ENCODE peak calls at places on chromosomes 6 and 20, in nine cellular contexts. T is neural progenitor cell, I is GM23248, D is GM12878, U is H1, P is fibroblast of lung, A is H9, S is mammary epithelial cell, H is K562. B is an unnamed sample.

GRCh38 chr6:103327079-103327478 is 1532.6 kb downstream of the HACE1 start:
- DNase-seq in T (peak; percentile 34), H (no peak), I (no peak), D (no peak), U (no peak), P (no peak), A (no peak), S (no peak), B (no peak)

GRCh38 chr6:116764557-116764960 is 960 bp downstream of the FAM162B start:
- DNase-seq in I (no peak), D (no peak), T (no peak), H (no peak), A (peak; percentile 69), S (no peak), U (no peak), P (peak; percentile 62), B (no peak)

GRCh38 chr20:48265791-48266190 is 480.5 kb upstream of the SULF2 start:
- DNase-seq in S (no peak), A (no peak), P (no peak), U (no peak), T (no peak), I (no peak), D (no peak), H (no peak), B (no peak)

GRCh38 chr6:16481680-16482079 is 243.3 kb downstream of the GMPR start:
- DNase-seq in A (no peak), U (no peak), H (no peak), D (no peak), S (no peak), P (no peak), T (no peak), I (no peak), B (no peak)

GRCh38 chr6:3797231-3798200 is 46.0 kb upstream of the PXDC1 start:
- DNase-seq in P (peak; percentile 47), H (no peak), A (no peak), S (peak; percentile 61), D (no peak), I (peak; percentile 76), U (no peak), T (no peak), B (peak; percentile 93)

GRCh38 chr6:42981866-42982265 is 2.5 kb upstream of the PPP2R5D start:
- DNase-seq in H (no peak), A (no peak), I (no peak), U (no peak), T (no peak), P (no peak), D (no peak), S (no peak), B (no peak)

GRCh38 chr6:165218816-165219215 is 90.6 kb downstream of the C6orf118 start:
- DNase-seq in T (no peak), P (no peak), A (no peak), S (peak; percentile 1), H (no peak), U (no peak), D (no peak), I (peak; percentile 94), B (peak; percentile 51)

GRCh38 chr20:59222239-59222981 is 58.8 kb downstream of the ZNF831 start:
- DNase-seq in I (peak; percentile 86), H (peak; percentile 76), P (peak; percentile 72), D (peak; percentile 1), S (peak; percentile 39), T (peak; percentile 90), A (peak; percentile 84), U (peak; percentile 53), B (peak; percentile 39)

GRCh38 chr6:105163186-105163585 is 16.6 kb downstream of the POPDC3 start:
- DNase-seq in S (no peak), U (no peak), P (no peak), D (no peak), A (no peak), I (no peak), T (no peak), H (no peak), B (no peak)

GRCh38 chr20:33859157-33859695 is 48.1 kb downstream of the CHMP4B start:
- DNase-seq in T (no peak), D (no peak), P (no peak), I (no peak), S (no peak), H (no peak), A (no peak), U (no peak), B (no peak)

GRCh38 chr6:155325700-155326516 is 11.6 kb upstream of the TFB1M start:
- DNase-seq in P (no peak), A (no peak), D (no peak), I (peak; percentile 15), U (no peak), S (no peak), T (peak; percentile 2), H (no peak), B (no peak)

GRCh38 chr6:100948381-100949133 is 67.4 kb upstream of the ASCC3 start:
- DNase-seq in P (no peak), S (peak; percentile 2), D (no peak), T (no peak), I (no peak), H (no peak), A (no peak), U (no peak), B (no peak)

GRCh38 chr20:59678286-59678685 is 73.9 kb downstream of the PHACTR3 start:
- DNase-seq in A (no peak), U (no peak), P (no peak), D (no peak), I (no peak), T (no peak), H (no peak), S (no peak), B (no peak)

GRCh38 chr20:57663241-57663640 is 43.0 kb upstream of the ZBP1 start:
- DNase-seq in I (no peak), S (no peak), A (no peak), D (no peak), U (no peak), T (no peak), H (no peak), P (no peak), B (no peak)

GRCh38 chr20:57664924-57665588 is 44.8 kb downstream of the PMEPA1 start:
- DNase-seq in D (no peak), A (no peak), S (no peak), I (no peak), H (no peak), U (no peak), T (no peak), P (no peak), B (no peak)

GRCh38 chr20:57662313-57663240 is 42.4 kb upstream of the ZBP1 start:
- DNase-seq in A (peak; percentile 38), H (no peak), U (no peak), T (no peak), D (no peak), I (no peak), P (no peak), S (no peak), B (no peak)

GRCh38 chr20:57664476-57664875 is 44.2 kb upstream of the ZBP1 start:
- DNase-seq in H (no peak), D (no peak), T (no peak), I (no peak), S (no peak), U (no peak), A (no peak), P (no peak), B (no peak)

DNA sequence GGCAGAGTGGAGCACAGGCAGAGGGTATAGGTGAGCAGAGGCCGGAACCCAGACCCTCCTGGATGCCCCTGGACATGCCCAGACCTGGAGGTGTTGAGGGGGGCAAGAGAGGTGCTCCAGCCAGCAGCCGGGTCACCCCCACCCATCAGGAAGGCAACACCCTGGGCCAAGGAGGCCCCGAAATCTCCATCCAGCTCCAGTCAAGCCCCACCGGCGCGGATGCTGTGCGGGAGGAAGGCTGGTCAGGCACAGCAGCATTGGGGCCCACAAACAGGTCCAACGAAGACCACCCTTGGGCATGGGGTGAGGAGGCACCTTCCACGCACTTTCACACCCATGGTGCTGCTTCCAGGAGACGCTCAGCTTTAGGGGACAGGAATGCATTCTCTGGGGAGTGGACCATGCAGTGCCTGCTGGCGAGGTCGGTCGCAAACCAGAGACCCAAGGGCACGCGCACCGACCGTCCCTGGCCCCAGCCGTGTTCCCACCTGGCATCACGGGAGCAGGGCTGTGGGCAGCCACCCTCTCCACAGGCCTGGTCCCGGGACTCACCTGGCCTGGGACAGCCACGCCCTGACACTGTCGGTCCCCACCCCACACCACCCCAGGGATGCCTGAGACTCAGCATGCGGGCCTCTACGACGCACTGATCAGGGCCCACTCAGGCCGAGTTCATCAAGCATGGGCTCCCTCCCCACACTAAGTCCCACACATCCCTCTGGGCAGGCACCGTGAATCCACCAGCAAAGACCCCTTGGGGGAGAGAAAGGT is 43.6 kb upstream of the ZBP1 start:
- DNase-seq in A (no peak), D (no peak), P (no peak), S (no peak), I (no peak), U (no peak), T (no peak), H (no peak), B (no peak)
- H3K9me3 ChIP-seq in A (no peaks in the 10 kb centered on the region), D (no peaks in the 10 kb centered on the region), P (no peaks in the 10 kb centered on the region), S (no peaks in the 10 kb centered on the region), I (no peaks in the 10 kb centered on the region), U (no peaks in the 10 kb centered on the region), T (no peaks in the 10 kb centered on the region), H (no peaks in the 10 kb centered on the region), B (no peaks in the 10 kb centered on the region)

GRCh38 chr6:48078092-48078491 is 32.9 kb downstream of the PTCHD4 start:
- DNase-seq in D (no peak), I (peak; percentile 5), P (peak; percentile 19), A (no peak), U (no peak), S (peak; percentile 57), H (no peak), T (no peak), B (no peak)
- H3K9ac ChIP-seq in D (no peak overlapping the region), I (no peak overlapping the region), P (no peak overlapping the region), A (no peak overlapping the region), U (no peak overlapping the region), S (no peak overlapping the region), H (no peak overlapping the region), T (no peak overlapping the region), B (no peak overlapping the region)

GRCh38 chr6:153856929-153857376 is 182.1 kb upstream of the OPRM1 start:
- DNase-seq in I (no peak), S (no peak), U (no peak), H (no peak), P (no peak), D (no peak), A (no peak), T (no peak), B (no peak)
- H4K20me1 ChIP-seq in I (no peaks in the 10 kb centered on the region), S (no peaks in the 10 kb centered on the region), U (no peaks in the 10 kb centered on the region), H (no peaks in the 10 kb centered on the region), P (no peaks in the 10 kb centered on the region), D (no peaks in the 10 kb centered on the region), A (no peaks in the 10 kb centered on the region), T (no peaks in the 10 kb centered on the region), B (no peaks in the 10 kb centered on the region)

GRCh38 chr6:19413323-19413722 is 423.8 kb upstream of the ID4 start:
- DNase-seq in H (no peak), I (peak; percentile 80), A (no peak), S (peak; percentile 66), D (no peak), U (no peak), P (peak; percentile 76), T (no peak), B (peak; percentile 78)

GRCh38 chr6:19408331-19408730 is 428.8 kb upstream of the ID4 start:
- DNase-seq in T (no peak), D (no peak), H (no peak), P (peak; percentile 25), I (peak; percentile 27), S (no peak), A (no peak), U (no peak), B (peak; percentile 47)

GRCh38 chr6:19415605-19416326 is 421.4 kb upstream of the ID4 start:
- DNase-seq in S (peak; percentile 82), H (no peak), P (peak; percentile 49), I (peak; percentile 84), T (no peak), U (no peak), D (no peak), A (no peak), B (peak; percentile 81)

GRCh38 chr6:19410477-19410876 is 426.7 kb upstream of the ID4 start:
- DNase-seq in P (peak; percentile 15), U (no peak), I (peak; percentile 64), D (no peak), S (peak; percentile 95), A (no peak), H (no peak), T (no peak), B (peak; percentile 88)
- H3K9me3 ChIP-seq in P (no peaks in the 10 kb centered on the region), U (no peaks in the 10 kb centered on the region), I (no peaks in the 10 kb centered on the region), D (no peaks in the 10 kb centered on the region), S (peaks cover 4% of the 10 kb centered on the region), A (no peaks in the 10 kb centered on the region), H (no peaks in the 10 kb centered on the region), T (no peaks in the 10 kb centered on the region), B (peaks cover 4% of the 10 kb centered on the region)